ENCODE peak calls at places on chromosomes 7 and 10, in ten cellular contexts. V, F, A, B, Z, P, E, I, S and O are unnamed samples.

GRCh38 chr7:7820409-7820808 is 102.0 kb upstream of the RPA3 start:
- DNase-seq in V (no peak), F (no peak), A (no peak), B (no peak), Z (no peak), P (no peak), E (no peak), I (no peak), S (no peak), O (no peak)

GRCh38 chr7:70133291-70133690 is 535.0 kb downstream of the AUTS2 start:
- DNase-seq in V (no peak), F (no peak), A (no peak), B (no peak), Z (no peak), P (no peak), E (no peak), I (no peak), S (no peak), O (no peak)

GRCh38 chr10:71990706-71991269 is 26.6 kb downstream of the CHST3 start:
- DNase-seq in V (no peak), F (no peak), A (no peak), B (no peak), Z (no peak), P (no peak), E (no peak), I (no peak), S (no peak), O (no peak)

GRCh38 chr7:107450970-107451369 is 18.9 kb upstream of the GPR22 start:
- DNase-seq in V (no peak), F (no peak), A (no peak), B (no peak), Z (no peak), P (no peak), E (no peak), I (no peak), S (no peak), O (no peak)

GRCh38 chr10:93073539-93074136 is at the start of gene CYP26A1:
- DNase-seq in V (no peak), F (peak), A (no peak), B (no peak), Z (no peak), P (no peak), E (no peak), I (peak), S (no peak), O (no peak)

GRCh38 chr10:107915277-107915634 is 750.8 kb upstream of the SORCS1 start:
- DNase-seq in V (no peak), F (no peak), A (peak), B (no peak), Z (no peak), P (no peak), E (no peak), I (no peak), S (no peak), O (no peak)

GRCh38 chr7:78779788-78780187 is 673.7 kb downstream of the MAGI2 start:
- DNase-seq in V (no peak), F (no peak), A (no peak), B (no peak), Z (no peak), P (no peak), E (no peak), I (no peak), S (no peak), O (no peak)

GRCh38 chr7:38975944-38976392 is 1.7 kb upstream of the POU6F2 start:
- DNase-seq in V (no peak), F (peak), A (no peak), B (no peak), Z (peak), P (no peak), E (no peak), I (peak), S (no peak), O (no peak)

GRCh38 chr7:155409980-155410379 is 47.9 kb upstream of the EN2 start:
- DNase-seq in V (no peak), F (no peak), A (no peak), B (no peak), Z (no peak), P (no peak), E (no peak), I (no peak), S (no peak), O (no peak)

GRCh38 chr7:37229381-37229780 is 219.3 kb downstream of the ELMO1 start:
- DNase-seq in V (no peak), F (no peak), A (no peak), B (no peak), Z (no peak), P (no peak), E (no peak), I (no peak), S (no peak), O (no peak)

GRCh38 chr10:5862360-5862929 is 27.2 kb downstream of the ANKRD16 start:
- DNase-seq in V (no peak), F (no peak), A (peak), B (no peak), Z (peak), P (no peak), E (no peak), I (no peak), S (no peak), O (no peak)

GRCh38 chr10:25547391-25547790 is 372.6 kb downstream of the GPR158 start:
- DNase-seq in V (no peak), F (no peak), A (peak), B (no peak), Z (no peak), P (no peak), E (no peak), I (no peak), S (no peak), O (no peak)

GRCh38 chr7:130258494-130259078 is 8.1 kb upstream of the CPA2 start:
- DNase-seq in V (no peak), F (no peak), A (no peak), B (no peak), Z (no peak), P (no peak), E (no peak), I (no peak), S (no peak), O (no peak)